ENCODE peak calls at places on chromosome 1, in six cellular contexts. G is activated CD8-positive, alpha-beta memory T cell treated with anti-CD3 and anti-CD28 coated beads, Interleukin-2, amount 10 ng/mL, durations not matched to agents 7 days and 5 days; Y is lower leg skin; A is cerebellum; I is NCI-H1417 treated with DMSO at 0.1 percent for 48 hours; N is Daoy. D is an unnamed sample.

GRCh38 chr1:8198522-8198921 is 119.4 kb upstream of the SLC45A1 start:
- DNase-seq in Y (no peak), I (no peak), G (no peak), A (no peak), N (no peak), D (no peak)

GRCh38 chr1:16367968-16368910 is 1.2 kb downstream of the SZRD1 start:
- DNase-seq in A (no peak), G (peak; percentile 49), N (peak; percentile 52), Y (no peak), I (no peak), D (no peak)

GRCh38 chr1:52706941-52707926 is 9.1 kb upstream of the COA7 start:
- DNase-seq in N (no peak), G (no peak), Y (no peak), A (no peak), I (no peak), D (no peak)

GRCh38 chr1:58815069-58815679 is 31.3 kb upstream of the JUN start:
- DNase-seq in N (peak; percentile 97), Y (peak; percentile 69), A (peak; percentile 45), G (peak; percentile 75), I (no peak), D (peak; percentile 92)

GRCh38 chr1:184199797-184200170 is 148.3 kb downstream of the TSEN15 start:
- DNase-seq in G (no peak), I (no peak), N (no peak), Y (no peak), A (no peak), D (no peak)

GRCh38 chr1:42944207-42944928 is 14.3 kb downstream of the SLC2A1 start:
- DNase-seq in G (no peak), N (peak; percentile 55), I (no peak), A (no peak), Y (no peak), D (no peak)

GRCh38 chr1:107277022-107277421 is 136.2 kb downstream of the NTNG1 start:
- DNase-seq in G (no peak), I (no peak), N (peak; percentile 47), Y (peak; percentile 20), A (peak; percentile 24), D (no peak)

GRCh38 chr1:67525053-67525760 is 95.0 kb upstream of the SERBP1 start:
- DNase-seq in Y (no peak), A (no peak), G (no peak), I (no peak), N (no peak), D (no peak)

GRCh38 chr1:103525114-103525606 is 339 bp upstream of the RNPC3 start:
- DNase-seq in G (no peak), N (peak; percentile 67), I (no peak), Y (peak; percentile 29), A (peak; percentile 67), D (peak; percentile 26)

GRCh38 chr1:115893545-115893944 is 52.6 kb upstream of the NHLH2 start:
- DNase-seq in N (no peak), A (no peak), I (no peak), G (no peak), Y (no peak), D (no peak)

GRCh38 chr1:1197551-1198422 is 8.6 kb downstream of the TNFRSF18 start:
- DNase-seq in N (no peak), I (no peak), Y (no peak), A (no peak), G (no peak), D (no peak)

GRCh38 chr1:196355206-196355786 is 252.9 kb downstream of the KCNT2 start:
- DNase-seq in I (peak; percentile 5), A (no peak), G (no peak), N (no peak), Y (no peak), D (no peak)

GRCh38 chr1:115782571-115783281 is 14.2 kb upstream of the CASQ2 start:
- DNase-seq in A (no peak), G (no peak), N (peak; percentile 81), I (no peak), Y (no peak), D (no peak)

GRCh38 chr1:53689736-53690401 is 49.1 kb downstream of the GLIS1 start:
- DNase-seq in I (no peak), N (peak; percentile 15), Y (no peak), A (no peak), G (no peak), D (no peak)